ENCODE peak calls at places on chromosomes 3 and 15, in nine cellular contexts. One of them, this sample, is unnamed.

GRCh38 chr3:58333206-58334012 is 717 bp downstream of the PXK start:
- DNase-seq in endodermal cell: peak; percentile 80
- DNase-seq in MM.1S: peak; percentile 46
- DNase-seq in right lobe of liver: peak; percentile 64
- DNase-seq in HepG2: no peak
- DNase-seq in upper lobe of right lung: peak; percentile 66
- DNase-seq in left ventricle myocardium inferior: no peak
- DNase-seq in heart left ventricle: peak; percentile 19
- DNase-seq in stomach: peak; percentile 29
- DNase-seq in this sample: peak; percentile 88

GRCh38 chr3:88219138-88219792 is 69.5 kb downstream of the C3orf38 start:
- DNase-seq in endodermal cell: peak; percentile 86
- DNase-seq in MM.1S: peak; percentile 75
- DNase-seq in right lobe of liver: no peak
- DNase-seq in HepG2: peak; percentile 69
- DNase-seq in upper lobe of right lung: no peak
- DNase-seq in left ventricle myocardium inferior: no peak
- DNase-seq in heart left ventricle: peak; percentile 9
- DNase-seq in stomach: peak; percentile 31
- DNase-seq in this sample: peak; percentile 91

GRCh38 chr3:195128255-195129071 is 142.5 kb downstream of the XXYLT1 start:
- DNase-seq in endodermal cell: no peak
- DNase-seq in MM.1S: peak; percentile 45
- DNase-seq in right lobe of liver: no peak
- DNase-seq in HepG2: no peak
- DNase-seq in upper lobe of right lung: no peak
- DNase-seq in left ventricle myocardium inferior: no peak
- DNase-seq in heart left ventricle: no peak
- DNase-seq in stomach: no peak
- DNase-seq in this sample: peak; percentile 89

GRCh38 chr3:139455855-139456254 is 20.5 kb downstream of the RBP2 start:
- DNase-seq in endodermal cell: no peak
- DNase-seq in MM.1S: no peak
- DNase-seq in right lobe of liver: no peak
- DNase-seq in HepG2: no peak
- DNase-seq in upper lobe of right lung: no peak
- DNase-seq in left ventricle myocardium inferior: no peak
- DNase-seq in heart left ventricle: no peak
- DNase-seq in stomach: no peak
- DNase-seq in this sample: no peak

GRCh38 chr3:51715231-51716058 is 8.6 kb downstream of the GRM2 start:
- DNase-seq in endodermal cell: no peak
- DNase-seq in MM.1S: no peak
- DNase-seq in right lobe of liver: peak; percentile 46
- DNase-seq in HepG2: no peak
- DNase-seq in upper lobe of right lung: peak; percentile 60
- DNase-seq in left ventricle myocardium inferior: no peak
- DNase-seq in heart left ventricle: no peak
- DNase-seq in stomach: peak; percentile 24
- DNase-seq in this sample: peak; percentile 75

GRCh38 chr15:62857411-62857853 is 185.1 kb upstream of the TPM1 start:
- DNase-seq in endodermal cell: peak; percentile 41
- DNase-seq in MM.1S: peak; percentile 12
- DNase-seq in right lobe of liver: no peak
- DNase-seq in HepG2: no peak
- DNase-seq in upper lobe of right lung: no peak
- DNase-seq in left ventricle myocardium inferior: no peak
- DNase-seq in heart left ventricle: no peak
- DNase-seq in stomach: no peak
- DNase-seq in this sample: no peak

GRCh38 chr3:9916346-9916733 is 558 bp upstream of the IL17RC start:
- DNase-seq in endodermal cell: no peak
- DNase-seq in MM.1S: no peak
- DNase-seq in right lobe of liver: no peak
- DNase-seq in HepG2: no peak
- DNase-seq in upper lobe of right lung: no peak
- DNase-seq in left ventricle myocardium inferior: no peak
- DNase-seq in heart left ventricle: no peak
- DNase-seq in stomach: no peak
- DNase-seq in this sample: peak; percentile 89

GRCh38 chr3:139113766-139114165 is 69.1 kb upstream of the PRR23C start:
- DNase-seq in endodermal cell: no peak
- DNase-seq in MM.1S: no peak
- DNase-seq in right lobe of liver: no peak
- DNase-seq in HepG2: no peak
- DNase-seq in upper lobe of right lung: no peak
- DNase-seq in left ventricle myocardium inferior: no peak
- DNase-seq in heart left ventricle: no peak
- DNase-seq in stomach: no peak
- DNase-seq in this sample: no peak

GRCh38 chr3:130963878-130964277 is 62.7 kb downstream of the ASTE1 start:
- DNase-seq in endodermal cell: no peak
- DNase-seq in MM.1S: no peak
- DNase-seq in right lobe of liver: no peak
- DNase-seq in HepG2: peak; percentile 76
- DNase-seq in upper lobe of right lung: no peak
- DNase-seq in left ventricle myocardium inferior: no peak
- DNase-seq in heart left ventricle: no peak
- DNase-seq in stomach: no peak
- DNase-seq in this sample: peak; percentile 27

GRCh38 chr3:64084640-64085039 is 61.3 kb upstream of the PSMD6 start:
- DNase-seq in endodermal cell: no peak
- DNase-seq in MM.1S: no peak
- DNase-seq in right lobe of liver: no peak
- DNase-seq in HepG2: peak; percentile 24
- DNase-seq in upper lobe of right lung: no peak
- DNase-seq in left ventricle myocardium inferior: no peak
- DNase-seq in heart left ventricle: no peak
- DNase-seq in stomach: no peak
- DNase-seq in this sample: peak; percentile 39

GRCh38 chr3:134517796-134518195 is 31.9 kb downstream of the CEP63 start:
- DNase-seq in endodermal cell: no peak
- DNase-seq in MM.1S: no peak
- DNase-seq in right lobe of liver: no peak
- DNase-seq in HepG2: no peak
- DNase-seq in upper lobe of right lung: no peak
- DNase-seq in left ventricle myocardium inferior: no peak
- DNase-seq in heart left ventricle: no peak
- DNase-seq in stomach: no peak
- DNase-seq in this sample: peak; percentile 39

GRCh38 chr3:135973846-135974245 is 8.3 kb downstream of the PPP2R3A start:
- DNase-seq in endodermal cell: no peak
- DNase-seq in MM.1S: no peak
- DNase-seq in right lobe of liver: no peak
- DNase-seq in HepG2: no peak
- DNase-seq in upper lobe of right lung: no peak
- DNase-seq in left ventricle myocardium inferior: no peak
- DNase-seq in heart left ventricle: no peak
- DNase-seq in stomach: no peak
- DNase-seq in this sample: no peak

GRCh38 chr3:122415762-122416654 is at the start of gene WDR5B:
- DNase-seq in endodermal cell: peak; percentile 99
- DNase-seq in MM.1S: peak; percentile 98
- DNase-seq in right lobe of liver: peak; percentile 98
- DNase-seq in HepG2: peak; percentile 96
- DNase-seq in upper lobe of right lung: peak; percentile 98
- DNase-seq in left ventricle myocardium inferior: peak; percentile 97
- DNase-seq in heart left ventricle: peak; percentile 97
- DNase-seq in stomach: peak; percentile 99
- DNase-seq in this sample: peak; percentile 94

GRCh38 chr3:49636883-49637609 is 37.1 kb upstream of the APEH start:
- DNase-seq in endodermal cell: no peak
- DNase-seq in MM.1S: no peak
- DNase-seq in right lobe of liver: no peak
- DNase-seq in HepG2: no peak
- DNase-seq in upper lobe of right lung: no peak
- DNase-seq in left ventricle myocardium inferior: no peak
- DNase-seq in heart left ventricle: no peak
- DNase-seq in stomach: no peak
- DNase-seq in this sample: peak; percentile 62

GRCh38 chr3:167837430-167837829 is 101.9 kb downstream of the SERPINI1 start:
- DNase-seq in endodermal cell: no peak
- DNase-seq in MM.1S: no peak
- DNase-seq in right lobe of liver: no peak
- DNase-seq in HepG2: no peak
- DNase-seq in upper lobe of right lung: no peak
- DNase-seq in left ventricle myocardium inferior: no peak
- DNase-seq in heart left ventricle: no peak
- DNase-seq in stomach: no peak
- DNase-seq in this sample: peak; percentile 27
- TF ChIP-seq CTCF in endodermal cell: no peak
- TF ChIP-seq CTCF in MM.1S: no peak
- TF ChIP-seq CTCF in right lobe of liver: peak; percentile 26
- TF ChIP-seq CTCF in HepG2: no peak
- TF ChIP-seq CTCF in upper lobe of right lung: peak; percentile 29
- TF ChIP-seq CTCF in left ventricle myocardium inferior: peak; percentile 57
- TF ChIP-seq CTCF in heart left ventricle: peak; percentile 55
- TF ChIP-seq CTCF in stomach: no peak
- TF ChIP-seq CTCF in this sample: no peak

GRCh38 chr3:178182337-178182761 is 353.9 kb upstream of the KCNMB2 start:
- DNase-seq in endodermal cell: peak; percentile 48
- DNase-seq in MM.1S: no peak
- DNase-seq in right lobe of liver: no peak
- DNase-seq in HepG2: no peak
- DNase-seq in upper lobe of right lung: no peak
- DNase-seq in left ventricle myocardium inferior: no peak
- DNase-seq in heart left ventricle: peak; percentile 15
- DNase-seq in stomach: no peak
- DNase-seq in this sample: peak; percentile 26

GRCh38 chr3:178181784-178182183 is 354.5 kb upstream of the KCNMB2 start:
- DNase-seq in endodermal cell: no peak
- DNase-seq in MM.1S: no peak
- DNase-seq in right lobe of liver: no peak
- DNase-seq in HepG2: no peak
- DNase-seq in upper lobe of right lung: no peak
- DNase-seq in left ventricle myocardium inferior: no peak
- DNase-seq in heart left ventricle: no peak
- DNase-seq in stomach: no peak
- DNase-seq in this sample: no peak

GRCh38 chr3:178181085-178181484 is 355.2 kb upstream of the KCNMB2 start:
- DNase-seq in endodermal cell: no peak
- DNase-seq in MM.1S: no peak
- DNase-seq in right lobe of liver: no peak
- DNase-seq in HepG2: no peak
- DNase-seq in upper lobe of right lung: no peak
- DNase-seq in left ventricle myocardium inferior: no peak
- DNase-seq in heart left ventricle: no peak
- DNase-seq in stomach: no peak
- DNase-seq in this sample: no peak

GRCh38 chr3:178189854-178190253 is 346.4 kb upstream of the KCNMB2 start:
- DNase-seq in endodermal cell: no peak
- DNase-seq in MM.1S: no peak
- DNase-seq in right lobe of liver: no peak
- DNase-seq in HepG2: no peak
- DNase-seq in upper lobe of right lung: no peak
- DNase-seq in left ventricle myocardium inferior: no peak
- DNase-seq in heart left ventricle: no peak
- DNase-seq in stomach: no peak
- DNase-seq in this sample: no peak

DNA sequence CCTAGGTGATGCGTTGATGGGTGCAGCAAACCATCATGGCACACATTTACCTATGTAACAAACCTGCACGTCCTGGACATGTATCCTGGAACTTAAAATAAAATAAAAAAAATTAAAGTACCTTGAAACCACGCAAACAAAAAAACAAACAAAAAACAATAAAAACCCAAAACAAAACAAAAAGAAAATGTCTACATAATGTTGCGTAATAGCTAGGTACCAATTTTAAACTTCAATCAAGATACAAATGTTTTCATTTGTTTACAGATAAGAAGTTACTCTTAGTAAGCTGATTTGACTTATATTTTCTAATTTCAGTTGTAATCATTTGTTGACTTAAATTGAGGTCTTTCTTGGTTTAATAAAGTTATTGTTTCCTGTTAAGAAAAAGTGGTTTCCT is 349.6 kb upstream of the KCNMB2 start:
- DNase-seq in endodermal cell: no peak
- DNase-seq in MM.1S: no peak
- DNase-seq in right lobe of liver: no peak
- DNase-seq in HepG2: no peak
- DNase-seq in upper lobe of right lung: no peak
- DNase-seq in left ventricle myocardium inferior: no peak
- DNase-seq in heart left ventricle: no peak
- DNase-seq in stomach: no peak
- DNase-seq in this sample: no peak
- H3K27ac ChIP-seq in endodermal cell: no peak overlapping the region
- H3K27ac ChIP-seq in MM.1S: no peak overlapping the region
- H3K27ac ChIP-seq in right lobe of liver: no peak overlapping the region
- H3K27ac ChIP-seq in HepG2: no peak overlapping the region
- H3K27ac ChIP-seq in upper lobe of right lung: no peak overlapping the region
- H3K27ac ChIP-seq in left ventricle myocardium inferior: no peak overlapping the region
- H3K27ac ChIP-seq in heart left ventricle: no peak overlapping the region
- H3K27ac ChIP-seq in stomach: no peak overlapping the region
- H3K27ac ChIP-seq in this sample: no peak overlapping the region

DNA sequence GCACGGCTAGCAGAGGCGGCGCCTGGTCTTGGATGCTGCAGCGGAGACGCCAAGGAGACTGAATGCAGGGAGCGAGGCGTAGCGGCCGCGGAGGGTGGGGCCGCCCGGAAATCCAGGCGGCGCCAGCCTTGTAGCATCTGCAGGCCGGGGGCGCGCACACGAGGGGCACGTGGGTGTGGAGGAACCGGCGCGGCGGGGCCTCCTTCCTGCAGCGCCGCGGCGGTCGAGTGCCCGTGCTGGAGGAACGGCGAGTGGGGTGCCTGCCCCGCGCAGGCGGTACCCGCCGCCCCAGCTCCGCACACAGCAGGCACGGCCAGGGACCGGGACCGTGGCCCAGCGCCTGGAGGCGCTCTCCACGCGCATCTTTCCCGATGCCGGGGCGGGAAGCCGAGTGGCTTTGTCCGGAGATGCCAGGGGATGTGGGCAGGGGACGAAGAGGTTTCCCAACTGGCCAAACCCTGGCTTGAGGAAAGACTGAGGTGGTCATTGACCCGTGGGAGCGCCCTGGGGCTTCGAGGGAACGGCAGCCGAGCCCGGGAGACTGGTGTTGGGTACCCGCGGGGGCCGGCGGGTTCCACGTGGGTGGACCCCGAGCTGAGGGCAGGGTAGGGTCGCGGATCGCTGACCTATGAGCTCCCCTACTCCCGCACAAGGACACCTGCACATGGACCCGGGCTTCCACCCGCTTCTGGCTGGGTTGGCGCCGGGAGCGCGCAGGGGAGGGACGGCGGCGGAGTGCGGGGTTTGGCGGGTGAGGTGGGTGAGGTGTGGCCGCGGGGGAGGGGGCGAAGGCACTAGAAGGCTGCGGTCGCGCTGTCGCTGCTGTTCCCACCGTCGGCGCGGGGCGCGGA is 246.4 kb upstream of the TOPAZ1 start:
- DNase-seq in endodermal cell: peak; percentile 76
- DNase-seq in MM.1S: peak; percentile 51
- DNase-seq in right lobe of liver: no peak
- DNase-seq in HepG2: no peak
- DNase-seq in upper lobe of right lung: no peak
- DNase-seq in left ventricle myocardium inferior: no peak
- DNase-seq in heart left ventricle: no peak
- DNase-seq in stomach: no peak
- DNase-seq in this sample: peak; percentile 90
- H3K27me3 ChIP-seq in endodermal cell: peaks cover 85% of the 10 kb centered on the region
- H3K27me3 ChIP-seq in MM.1S: peaks cover 16% of the 10 kb centered on the region
- H3K27me3 ChIP-seq in right lobe of liver: peaks cover 54% of the 10 kb centered on the region
- H3K27me3 ChIP-seq in HepG2: peaks cover 2% of the 10 kb centered on the region
- H3K27me3 ChIP-seq in upper lobe of right lung: peaks cover 95% of the 10 kb centered on the region
- H3K27me3 ChIP-seq in left ventricle myocardium inferior: peaks cover 100% of the 10 kb centered on the region
- H3K27me3 ChIP-seq in heart left ventricle: peaks cover 69% of the 10 kb centered on the region
- H3K27me3 ChIP-seq in stomach: peaks cover 44% of the 10 kb centered on the region
- H3K27me3 ChIP-seq in this sample: peaks cover 51% of the 10 kb centered on the region

GRCh38 chr3:103794656-103795055 is 1359.8 kb downstream of the ZPLD1 start:
- DNase-seq in endodermal cell: peak; percentile 53
- DNase-seq in MM.1S: no peak
- DNase-seq in right lobe of liver: no peak
- DNase-seq in HepG2: peak; percentile 12
- DNase-seq in upper lobe of right lung: no peak
- DNase-seq in left ventricle myocardium inferior: no peak
- DNase-seq in heart left ventricle: no peak
- DNase-seq in stomach: no peak
- DNase-seq in this sample: no peak
- TF ChIP-seq CTCF in endodermal cell: peak; percentile 67
- TF ChIP-seq CTCF in MM.1S: peak; percentile 21
- TF ChIP-seq CTCF in right lobe of liver: no peak
- TF ChIP-seq CTCF in HepG2: peak; percentile 54
- TF ChIP-seq CTCF in upper lobe of right lung: no peak
- TF ChIP-seq CTCF in left ventricle myocardium inferior: no peak
- TF ChIP-seq CTCF in heart left ventricle: no peak
- TF ChIP-seq CTCF in stomach: no peak
- TF ChIP-seq CTCF in this sample: no peak

This sample was measured in osteoblast.